ENCODE peak calls at places on chromosomes 4 and X, in four cellular contexts. One of them, this sample, is unnamed.
A peak's percentile ranks its signal among the peaks of the same experiment; 100 is the strongest.

GRCh38 chrX:150348365-150348764 is 14.8 kb upstream of the MAMLD1 start:
- DNase-seq in activated CD4-positive, alpha-beta T cell treated with anti-CD3 and anti-CD28 coated beads, Interleukin-2, amount 50 U/mL, for 1 hour: no peak
- DNase-seq in NCI-H2081 treated with DMSO at 0.1 percent for 48 hours: no peak
- DNase-seq in NCI-H2171 treated with DMSO at 0.1 percent for 48 hours: no peak
- DNase-seq in this sample: no peak

GRCh38 chrX:148135738-148136137 is 154.6 kb downstream of the FMR1NB start:
- DNase-seq in NCI-H2171 treated with DMSO at 0.1 percent for 48 hours: no peak
- DNase-seq in activated CD4-positive, alpha-beta T cell treated with anti-CD3 and anti-CD28 coated beads, Interleukin-2, amount 50 U/mL, for 1 hour: no peak
- DNase-seq in NCI-H2081 treated with DMSO at 0.1 percent for 48 hours: no peak
- DNase-seq in this sample: no peak

GRCh38 chrX:70172226-70172625 is 5.1 kb upstream of the DGAT2L6 start:
- DNase-seq in NCI-H2081 treated with DMSO at 0.1 percent for 48 hours: no peak
- DNase-seq in NCI-H2171 treated with DMSO at 0.1 percent for 48 hours: no peak
- DNase-seq in activated CD4-positive, alpha-beta T cell treated with anti-CD3 and anti-CD28 coated beads, Interleukin-2, amount 50 U/mL, for 1 hour: no peak
- DNase-seq in this sample: no peak

GRCh38 chr4:85084371-85085170 is 118.1 kb upstream of the WDFY3 start:
- DNase-seq in activated CD4-positive, alpha-beta T cell treated with anti-CD3 and anti-CD28 coated beads, Interleukin-2, amount 50 U/mL, for 1 hour: no peak
- DNase-seq in NCI-H2171 treated with DMSO at 0.1 percent for 48 hours: peak; percentile 40
- DNase-seq in NCI-H2081 treated with DMSO at 0.1 percent for 48 hours: no peak
- DNase-seq in this sample: peak; percentile 26

GRCh38 chr4:17336986-17337385 is 174.9 kb downstream of the QDPR start:
- DNase-seq in NCI-H2171 treated with DMSO at 0.1 percent for 48 hours: no peak
- DNase-seq in NCI-H2081 treated with DMSO at 0.1 percent for 48 hours: no peak
- DNase-seq in activated CD4-positive, alpha-beta T cell treated with anti-CD3 and anti-CD28 coated beads, Interleukin-2, amount 50 U/mL, for 1 hour: no peak
- DNase-seq in this sample: no peak

GRCh38 chr4:78031457-78031856 is 25.7 kb upstream of the FRAS1 start:
- DNase-seq in NCI-H2171 treated with DMSO at 0.1 percent for 48 hours: no peak
- DNase-seq in NCI-H2081 treated with DMSO at 0.1 percent for 48 hours: no peak
- DNase-seq in activated CD4-positive, alpha-beta T cell treated with anti-CD3 and anti-CD28 coated beads, Interleukin-2, amount 50 U/mL, for 1 hour: no peak
- DNase-seq in this sample: peak; percentile 29

GRCh38 chr4:154329268-154329858 is 162.2 kb downstream of the DCHS2 start:
- DNase-seq in NCI-H2081 treated with DMSO at 0.1 percent for 48 hours: no peak
- DNase-seq in activated CD4-positive, alpha-beta T cell treated with anti-CD3 and anti-CD28 coated beads, Interleukin-2, amount 50 U/mL, for 1 hour: no peak
- DNase-seq in NCI-H2171 treated with DMSO at 0.1 percent for 48 hours: no peak
- DNase-seq in this sample: peak; percentile 0

GRCh38 chr4:16794816-16795445 is 103.5 kb downstream of the LDB2 start:
- DNase-seq in activated CD4-positive, alpha-beta T cell treated with anti-CD3 and anti-CD28 coated beads, Interleukin-2, amount 50 U/mL, for 1 hour: peak; percentile 13
- DNase-seq in NCI-H2171 treated with DMSO at 0.1 percent for 48 hours: no peak
- DNase-seq in NCI-H2081 treated with DMSO at 0.1 percent for 48 hours: no peak
- DNase-seq in this sample: no peak

GRCh38 chr4:78047366-78047765 is 9.8 kb upstream of the FRAS1 start:
- DNase-seq in NCI-H2171 treated with DMSO at 0.1 percent for 48 hours: no peak
- DNase-seq in activated CD4-positive, alpha-beta T cell treated with anti-CD3 and anti-CD28 coated beads, Interleukin-2, amount 50 U/mL, for 1 hour: no peak
- DNase-seq in NCI-H2081 treated with DMSO at 0.1 percent for 48 hours: no peak
- DNase-seq in this sample: no peak

GRCh38 chrX:78063687-78064086 is 40.4 kb upstream of the PGK1 start:
- DNase-seq in activated CD4-positive, alpha-beta T cell treated with anti-CD3 and anti-CD28 coated beads, Interleukin-2, amount 50 U/mL, for 1 hour: no peak
- DNase-seq in NCI-H2171 treated with DMSO at 0.1 percent for 48 hours: no peak
- DNase-seq in NCI-H2081 treated with DMSO at 0.1 percent for 48 hours: no peak
- DNase-seq in this sample: no peak

GRCh38 chrX:13692771-13693231 is 3.9 kb downstream of the RAB9A start:
- DNase-seq in NCI-H2081 treated with DMSO at 0.1 percent for 48 hours: no peak
- DNase-seq in NCI-H2171 treated with DMSO at 0.1 percent for 48 hours: no peak
- DNase-seq in activated CD4-positive, alpha-beta T cell treated with anti-CD3 and anti-CD28 coated beads, Interleukin-2, amount 50 U/mL, for 1 hour: no peak
- DNase-seq in this sample: no peak

GRCh38 chr4:5383191-5383980 is 325.0 kb downstream of the EVC2 start:
- DNase-seq in NCI-H2171 treated with DMSO at 0.1 percent for 48 hours: no peak
- DNase-seq in NCI-H2081 treated with DMSO at 0.1 percent for 48 hours: no peak
- DNase-seq in activated CD4-positive, alpha-beta T cell treated with anti-CD3 and anti-CD28 coated beads, Interleukin-2, amount 50 U/mL, for 1 hour: no peak
- DNase-seq in this sample: no peak

GRCh38 chr4:27692868-27693634 is 832.4 kb downstream of the STIM2 start:
- DNase-seq in NCI-H2171 treated with DMSO at 0.1 percent for 48 hours: no peak
- DNase-seq in activated CD4-positive, alpha-beta T cell treated with anti-CD3 and anti-CD28 coated beads, Interleukin-2, amount 50 U/mL, for 1 hour: no peak
- DNase-seq in NCI-H2081 treated with DMSO at 0.1 percent for 48 hours: no peak
- DNase-seq in this sample: no peak

GRCh38 chr4:120769227-120769626 is 153.3 kb downstream of the PRDM5 start:
- DNase-seq in NCI-H2171 treated with DMSO at 0.1 percent for 48 hours: no peak
- DNase-seq in NCI-H2081 treated with DMSO at 0.1 percent for 48 hours: no peak
- DNase-seq in activated CD4-positive, alpha-beta T cell treated with anti-CD3 and anti-CD28 coated beads, Interleukin-2, amount 50 U/mL, for 1 hour: no peak
- DNase-seq in this sample: no peak